ENCODE peak calls at places on chromosomes 13 and 19, in five cellular contexts. One of them, this sample, is unnamed.

GRCh38 chr19:23917856-23918255 is 3.2 kb downstream of the ZNF726 start:
- DNase-seq in HEK293T: no peak
- DNase-seq in amniotic epithelial cell: no peak
- DNase-seq in Right ventricle myocardium superior: no peak
- DNase-seq in H9: no peak
- DNase-seq in this sample: no peak

GRCh38 chr19:38713865-38714264 is 30.4 kb downstream of the CAPN12 start:
- DNase-seq in HEK293T: no peak
- DNase-seq in amniotic epithelial cell: no peak
- DNase-seq in Right ventricle myocardium superior: no peak
- DNase-seq in H9: no peak
- DNase-seq in this sample: no peak

GRCh38 chr13:20506676-20507075 is 19.0 kb downstream of the CRYL1 start:
- DNase-seq in HEK293T: no peak
- DNase-seq in amniotic epithelial cell: no peak
- DNase-seq in Right ventricle myocardium superior: no peak
- DNase-seq in H9: no peak
- DNase-seq in this sample: no peak

GRCh38 chr19:18225702-18226468 is at the start of gene PDE4C:
- DNase-seq in HEK293T: no peak
- DNase-seq in amniotic epithelial cell: no peak
- DNase-seq in Right ventricle myocardium superior: no peak
- DNase-seq in H9: peak; percentile 55
- DNase-seq in this sample: no peak

GRCh38 chr19:4597278-4597974 is 37.9 kb upstream of the SEMA6B start:
- DNase-seq in HEK293T: no peak
- DNase-seq in amniotic epithelial cell: no peak
- DNase-seq in Right ventricle myocardium superior: no peak
- DNase-seq in H9: no peak
- DNase-seq in this sample: no peak

GRCh38 chr13:94816256-94816655 is 103.9 kb upstream of the SOX21 start:
- DNase-seq in HEK293T: no peak
- DNase-seq in amniotic epithelial cell: no peak
- DNase-seq in Right ventricle myocardium superior: no peak
- DNase-seq in H9: no peak
- DNase-seq in this sample: no peak

GRCh38 chr13:54226866-54227265 is 1198.3 kb downstream of the OLFM4 start:
- DNase-seq in HEK293T: no peak
- DNase-seq in amniotic epithelial cell: no peak
- DNase-seq in Right ventricle myocardium superior: no peak
- DNase-seq in H9: no peak
- DNase-seq in this sample: no peak

GRCh38 chr19:49057636-49058234 is at the start of gene CGB7:
- DNase-seq in HEK293T: peak; percentile 39
- DNase-seq in amniotic epithelial cell: peak; percentile 40
- DNase-seq in Right ventricle myocardium superior: peak; percentile 84
- DNase-seq in H9: peak; percentile 83
- DNase-seq in this sample: no peak

GRCh38 chr13:28819046-28819747 is 942 bp upstream of the MTUS2 start:
- DNase-seq in HEK293T: peak; percentile 34
- DNase-seq in amniotic epithelial cell: peak; percentile 18
- DNase-seq in Right ventricle myocardium superior: no peak
- DNase-seq in H9: no peak
- DNase-seq in this sample: no peak

GRCh38 chr19:51107406-51108065 is 673 bp downstream of the CTU1 start:
- DNase-seq in HEK293T: peak; percentile 26
- DNase-seq in amniotic epithelial cell: no peak
- DNase-seq in Right ventricle myocardium superior: peak; percentile 63
- DNase-seq in H9: peak; percentile 45
- DNase-seq in this sample: no peak

GRCh38 chr13:40172878-40173277 is 493.6 kb downstream of the FOXO1 start:
- DNase-seq in HEK293T: no peak
- DNase-seq in amniotic epithelial cell: no peak
- DNase-seq in Right ventricle myocardium superior: no peak
- DNase-seq in H9: no peak
- DNase-seq in this sample: no peak

GRCh38 chr13:106595623-106596022 is 27.7 kb upstream of the ARGLU1 start:
- DNase-seq in HEK293T: no peak
- DNase-seq in amniotic epithelial cell: no peak
- DNase-seq in Right ventricle myocardium superior: peak; percentile 68
- DNase-seq in H9: no peak
- DNase-seq in this sample: no peak

GRCh38 chr13:94765814-94766213 is 53.5 kb upstream of the SOX21 start:
- DNase-seq in HEK293T: no peak
- DNase-seq in amniotic epithelial cell: no peak
- DNase-seq in Right ventricle myocardium superior: no peak
- DNase-seq in H9: no peak
- DNase-seq in this sample: no peak

GRCh38 chr19:6500837-6501739 is 1.0 kb downstream of the TUBB4A start:
- DNase-seq in HEK293T: no peak
- DNase-seq in amniotic epithelial cell: no peak
- DNase-seq in Right ventricle myocardium superior: no peak
- DNase-seq in H9: no peak
- DNase-seq in this sample: no peak

GRCh38 chr19:30065680-30066606 is 123.9 kb downstream of the URI1 start:
- DNase-seq in HEK293T: no peak
- DNase-seq in amniotic epithelial cell: no peak
- DNase-seq in Right ventricle myocardium superior: no peak
- DNase-seq in H9: peak; percentile 4
- DNase-seq in this sample: no peak

GRCh38 chr13:30619731-30620130 is 2.0 kb downstream of the USPL1 start:
- DNase-seq in HEK293T: no peak
- DNase-seq in amniotic epithelial cell: no peak
- DNase-seq in Right ventricle myocardium superior: no peak
- DNase-seq in H9: no peak
- DNase-seq in this sample: no peak

GRCh38 chr13:99417151-99417820 is 84.0 kb upstream of the TM9SF2 start:
- DNase-seq in HEK293T: no peak
- DNase-seq in amniotic epithelial cell: no peak
- DNase-seq in Right ventricle myocardium superior: no peak
- DNase-seq in H9: peak; percentile 60
- DNase-seq in this sample: no peak

GRCh38 chr19:47190167-47190727 is 40.8 kb downstream of the BBC3 start:
- DNase-seq in HEK293T: no peak
- DNase-seq in amniotic epithelial cell: peak; percentile 87
- DNase-seq in Right ventricle myocardium superior: peak; percentile 55
- DNase-seq in H9: no peak
- DNase-seq in this sample: peak; percentile 19

GRCh38 chr13:27667946-27668345 is 46.3 kb downstream of the POLR1D start:
- DNase-seq in HEK293T: no peak
- DNase-seq in amniotic epithelial cell: peak; percentile 85
- DNase-seq in Right ventricle myocardium superior: peak; percentile 47
- DNase-seq in H9: no peak
- DNase-seq in this sample: no peak

GRCh38 chr19:8481616-8482015 is 20.8 kb downstream of the PRAM1 start:
- DNase-seq in HEK293T: no peak
- DNase-seq in amniotic epithelial cell: no peak
- DNase-seq in Right ventricle myocardium superior: no peak
- DNase-seq in H9: no peak
- DNase-seq in this sample: no peak

GRCh38 chr19:18697680-18698079 is 14.2 kb downstream of the CRTC1 start:
- DNase-seq in HEK293T: no peak
- DNase-seq in amniotic epithelial cell: no peak
- DNase-seq in Right ventricle myocardium superior: peak; percentile 58
- DNase-seq in H9: no peak
- DNase-seq in this sample: no peak

GRCh38 chr19:13172335-13173128 is 22.3 kb downstream of the IER2 start:
- DNase-seq in HEK293T: peak; percentile 15
- DNase-seq in amniotic epithelial cell: peak; percentile 81
- DNase-seq in Right ventricle myocardium superior: peak; percentile 88
- DNase-seq in H9: no peak
- DNase-seq in this sample: peak; percentile 72

This sample was measured in effector CD4-positive, alpha-beta T cell.